ENCODE peak calls at places on chromosomes 2 and 18, in five cellular contexts. O, K, D, U and W are unnamed samples. For H3K9me2, the result is how much of the 10 kb centered on the place peaks cover.

GRCh38 chr2:235936493-235936892 is 231.7 kb downstream of the GBX2 start:
- DNase-seq in O (no peak), K (peak), D (no peak), U (no peak), W (no peak)

GRCh38 chr18:13658444-13659204 is 67.7 kb downstream of the FAM210A start:
- DNase-seq in O (no peak), K (no peak), D (no peak), U (no peak), W (no peak)

GRCh38 chr18:49837889-49838288 is 24.6 kb upstream of the ACAA2 start:
- DNase-seq in O (no peak), K (no peak), D (no peak), U (no peak), W (no peak)

GRCh38 chr18:13629841-13630747 is 96.3 kb downstream of the FAM210A start:
- DNase-seq in O (peak), K (peak), D (peak), U (peak), W (peak)

GRCh38 chr2:130908832-130909231 is 72.1 kb downstream of the ARHGEF4 start:
- DNase-seq in O (no peak), K (no peak), D (no peak), U (no peak), W (no peak)

GRCh38 chr2:29079887-29080286 is 5.6 kb upstream of the PCARE start:
- DNase-seq in O (no peak), K (no peak), D (no peak), U (no peak), W (no peak)

GRCh38 chr2:212727751-212728150 is 189.1 kb upstream of the ERBB4 start:
- DNase-seq in O (peak), K (no peak), D (no peak), U (no peak), W (no peak)

GRCh38 chr2:48412409-48413259 is 117.3 kb upstream of the STON1 start:
- DNase-seq in O (no peak), K (no peak), D (no peak), U (no peak), W (no peak)

GRCh38 chr2:200089756-200090109 is 134.4 kb downstream of the MAIP1 start:
- DNase-seq in O (no peak), K (no peak), D (no peak), U (no peak), W (no peak)

GRCh38 chr2:237819231-237819630 is 20.7 kb downstream of the RBM44 start:
- DNase-seq in O (no peak), K (no peak), D (no peak), U (no peak), W (no peak)

GRCh38 chr2:64592994-64593655 is 60.6 kb downstream of the SERTAD2 start:
- DNase-seq in O (peak), K (no peak), D (no peak), U (no peak), W (no peak)

GRCh38 chr2:103249462-103249861 is 487.6 kb downstream of the TMEM182 start:
- DNase-seq in O (no peak), K (peak), D (no peak), U (no peak), W (no peak)

GRCh38 chr18:22841840-22842239 is 91.3 kb upstream of the RBBP8 start:
- DNase-seq in O (peak), K (no peak), D (no peak), U (no peak), W (no peak)

GRCh38 chr2:161029321-161029720 is 130.9 kb upstream of the TANK start:
- DNase-seq in O (no peak), K (no peak), D (no peak), U (no peak), W (no peak)

GRCh38 chr18:2223859-2224258 is 347.4 kb downstream of the METTL4 start:
- DNase-seq in O (peak), K (peak), D (peak), U (peak), W (peak)

GRCh38 chr2:149733936-149734685 is 146.5 kb upstream of the MMADHC start:
- DNase-seq in O (peak), K (peak), D (peak), U (no peak), W (no peak)

GRCh38 chr18:25055076-25055475 is 296.9 kb downstream of the ZNF521 start:
- DNase-seq in O (peak), K (no peak), D (no peak), U (no peak), W (no peak)

GRCh38 chr2:219638948-219639341 is 11.5 kb downstream of the SLC4A3 start:
- DNase-seq in O (peak), K (no peak), D (no peak), U (no peak), W (no peak)

GRCh38 chr18:3305354-3305762 is 43.4 kb downstream of the MYL12B start:
- DNase-seq in O (peak), K (no peak), D (no peak), U (no peak), W (no peak)

GRCh38 chr18:59691046-59691395 is 6.2 kb downstream of the CCBE1 start:
- DNase-seq in O (peak), K (no peak), D (no peak), U (no peak), W (no peak)

GRCh38 chr2:68690851-68691250 is 43.8 kb upstream of the ARHGAP25 start:
- DNase-seq in O (no peak), K (no peak), D (no peak), U (no peak), W (peak)
- H3K9me2 ChIP-seq in O (under half), K (under half), D (under half), U (under half), W (under half)

GRCh38 chr18:44828080-44828479 is 147.4 kb downstream of the SETBP1 start:
- DNase-seq in O (no peak), K (no peak), D (no peak), U (no peak), W (no peak)
- H3K9me2 ChIP-seq in O (under half), K (under half), D (under half), U (under half), W (under half)

GRCh38 chr2:80050246-80050645 is 254.3 kb downstream of the LRRTM1 start:
- DNase-seq in O (no peak), K (no peak), D (no peak), U (no peak), W (no peak)

GRCh38 chr2:80059381-80059907 is 245.1 kb downstream of the LRRTM1 start:
- DNase-seq in O (no peak), K (peak), D (no peak), U (no peak), W (no peak)

GRCh38 chr2:80058562-80058961 is 246.0 kb downstream of the LRRTM1 start:
- DNase-seq in O (no peak), K (peak), D (no peak), U (no peak), W (no peak)

GRCh38 chr2:80053522-80054338 is 250.8 kb downstream of the LRRTM1 start:
- DNase-seq in O (peak), K (no peak), D (no peak), U (no peak), W (no peak)

GRCh38 chr2:80054339-80054675 is 250.2 kb downstream of the LRRTM1 start:
- DNase-seq in O (peak), K (no peak), D (peak), U (no peak), W (no peak)
- H3K9me2 ChIP-seq in O (under half), K (under half), D (under half), U (under half), W (under half)

GRCh38 chr2:8540552-8541055 is 141.3 kb upstream of the ID2 start:
- DNase-seq in O (no peak), K (no peak), D (no peak), U (no peak), W (no peak)

GRCh38 chr2:8538531-8538930 is 143.3 kb upstream of the ID2 start:
- DNase-seq in O (no peak), K (no peak), D (no peak), U (no peak), W (no peak)

GRCh38 chr2:8537572-8538155 is 144.2 kb upstream of the ID2 start:
- DNase-seq in O (no peak), K (no peak), D (no peak), U (no peak), W (no peak)

GRCh38 chr2:8539743-8540551 is 141.9 kb upstream of the ID2 start:
- DNase-seq in O (no peak), K (peak), D (peak), U (no peak), W (no peak)

GRCh38 chr2:8538951-8539621 is 142.8 kb upstream of the ID2 start:
- DNase-seq in O (no peak), K (no peak), D (peak), U (no peak), W (no peak)
- H3K9me2 ChIP-seq in O (under half), K (under half), D (under half), U (under half), W (under half)

GRCh38 chr2:197538412-197538811 is 22.5 kb downstream of the MOB4 start:
- DNase-seq in O (peak), K (no peak), D (no peak), U (no peak), W (no peak)
- H3K9me2 ChIP-seq in O (under half), K (under half), D (under half), U (under half), W (under half)

DNA sequence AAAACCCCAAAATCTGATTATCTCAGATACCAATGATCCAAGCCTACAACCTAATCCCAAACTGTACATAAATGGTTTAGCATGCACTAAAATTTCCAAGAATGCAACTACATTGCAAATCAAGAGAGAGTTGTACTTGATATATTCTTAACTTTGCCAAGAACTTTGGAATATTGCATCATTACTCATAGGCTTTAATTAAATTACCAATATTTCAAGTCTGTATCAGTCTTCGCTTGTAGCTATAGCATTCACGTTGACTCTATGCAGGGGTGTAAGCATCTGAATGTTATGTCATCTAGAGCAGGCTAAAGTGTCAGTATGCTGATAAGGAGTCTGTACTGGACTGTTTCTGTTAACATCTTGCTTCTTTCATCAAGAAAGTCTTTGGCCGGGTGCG is 56.3 kb downstream of the FOXI3 start:
- DNase-seq in O (no peak), K (no peak), D (no peak), U (no peak), W (no peak)
- H3K9me2 ChIP-seq in O (under half), K (under half), D (under half), U (under half), W (under half)

GRCh38 chr2:233816334-233816733 is 38.0 kb downstream of the HJURP start:
- DNase-seq in O (no peak), K (no peak), D (no peak), U (no peak), W (no peak)

GRCh38 chr2:233817995-233818638 is 36.2 kb downstream of the HJURP start:
- DNase-seq in O (no peak), K (no peak), D (no peak), U (no peak), W (no peak)

GRCh38 chr2:233817305-233817980 is 36.9 kb downstream of the HJURP start:
- DNase-seq in O (peak), K (no peak), D (no peak), U (no peak), W (no peak)

GRCh38 chr2:233815861-233816260 is 37.7 kb downstream of the MROH2A start:
- DNase-seq in O (peak), K (no peak), D (no peak), U (no peak), W (no peak)

DNA sequence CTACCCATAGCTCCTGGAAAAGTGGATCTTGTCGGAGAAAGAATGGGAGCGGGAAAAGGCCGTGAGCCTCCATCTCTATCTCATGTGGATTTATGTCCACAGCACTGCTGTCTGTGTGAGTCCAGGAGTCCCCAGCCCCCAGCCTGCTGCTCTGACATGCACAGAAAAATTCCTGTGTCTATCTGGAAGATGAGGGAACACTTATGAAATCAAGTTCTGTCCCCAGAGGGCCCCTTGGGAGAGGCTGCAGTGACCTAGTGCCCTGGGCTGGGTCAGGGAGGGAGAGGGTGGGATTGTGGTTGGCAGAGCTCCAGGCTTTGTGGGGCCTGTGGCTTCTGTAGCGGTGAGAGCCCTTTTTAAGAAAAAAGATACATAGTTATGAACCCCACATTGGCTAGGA is 37.6 kb downstream of the HJURP start:
- DNase-seq in O (no peak), K (no peak), D (peak), U (no peak), W (no peak)
- H3K9me2 ChIP-seq in O (under half), K (under half), D (under half), U (under half), W (under half)

GRCh38 chr2:62884514-62884913 is 166.1 kb upstream of the OTX1 start:
- DNase-seq in O (peak), K (no peak), D (no peak), U (no peak), W (no peak)

GRCh38 chr2:62883629-62884028 is 167.0 kb upstream of the OTX1 start:
- DNase-seq in O (no peak), K (no peak), D (no peak), U (no peak), W (no peak)

GRCh38 chr2:62884086-62884485 is 166.5 kb upstream of the OTX1 start:
- DNase-seq in O (no peak), K (no peak), D (no peak), U (no peak), W (no peak)

DNA sequence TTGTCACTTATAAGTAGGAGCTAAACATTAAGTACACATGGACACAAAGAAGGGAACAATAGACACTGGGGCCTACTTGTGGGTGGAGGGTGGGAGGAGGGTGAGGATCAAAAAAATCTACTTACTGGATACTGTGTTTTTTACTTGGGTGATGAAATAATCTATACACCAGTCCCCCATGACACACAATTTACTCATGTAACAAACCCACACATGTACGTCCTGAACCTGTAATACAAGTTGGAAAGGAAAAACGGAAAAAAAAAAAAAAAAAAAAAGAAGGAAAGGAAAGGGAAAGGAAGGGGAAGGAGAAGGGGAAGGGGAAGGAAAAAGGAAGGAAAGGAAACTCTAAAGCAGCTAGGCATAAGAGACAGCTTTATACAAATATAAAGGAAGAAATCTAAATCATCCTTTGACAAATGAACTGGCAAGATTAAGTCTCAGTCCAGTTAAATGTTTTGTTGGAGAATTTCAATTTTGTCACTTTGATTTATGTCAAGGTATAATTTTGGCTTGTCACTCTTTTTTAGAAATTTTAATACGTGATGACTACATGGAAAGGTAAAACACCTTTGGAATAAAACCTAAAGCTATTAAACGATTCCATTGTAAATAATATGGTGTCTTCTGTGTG is 169.4 kb upstream of the OTX1 start:
- DNase-seq in O (no peak), K (no peak), D (no peak), U (no peak), W (no peak)
- H3K9me2 ChIP-seq in O (under half), K (under half), D (under half), U (under half), W (under half)

DNA sequence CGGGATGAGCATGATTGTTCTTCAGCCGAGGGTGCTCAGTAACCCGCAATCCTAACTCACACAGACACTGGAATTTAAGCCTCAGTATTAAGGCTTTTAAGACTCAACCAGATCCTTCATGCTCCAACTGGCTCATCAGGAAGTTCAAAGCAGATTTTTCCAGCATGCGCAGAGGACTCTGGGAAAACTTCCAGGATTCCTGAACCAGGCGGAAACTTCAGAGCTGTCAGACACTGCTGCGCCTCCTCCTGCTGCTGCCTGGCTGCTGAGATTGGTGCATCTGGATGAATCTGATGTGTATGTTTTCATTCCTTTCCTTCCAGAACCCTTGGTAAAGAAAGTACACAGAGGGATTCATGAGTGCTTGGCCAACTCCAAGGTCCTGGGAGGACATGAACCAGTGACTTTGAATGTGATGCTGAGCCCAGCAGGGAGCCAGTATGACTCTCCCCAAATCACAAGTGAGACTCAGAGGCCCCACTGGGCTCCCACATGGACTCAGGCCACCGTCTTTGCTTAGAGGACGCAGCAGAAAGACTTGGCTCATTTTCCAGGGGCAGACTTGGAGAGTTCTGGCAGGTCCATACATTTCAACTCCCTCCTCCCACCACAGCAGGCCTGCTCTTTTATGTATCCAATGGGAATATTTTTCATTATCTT is 143.5 kb upstream of the HDAC4 start:
- DNase-seq in O (peak), K (no peak), D (peak), U (no peak), W (no peak)
- H3K9me2 ChIP-seq in O (under half), K (under half), D (under half), U (under half), W (under half)